ENCODE peak calls at places on chromosomes 12 and 14, in ten cellular contexts. H is hypothalamus; U is GOT3; K is C1 segment of cervical spinal cord; D is Caki2; M is NCI-H2081; I is psoas muscle; G is activated T-cell treated with anti-CD3 and anti-CD28 coated beads, Interleukin-2, amount 50 U/mL, for 1 hour; Q is activated B cell treated with CpG ODN at 0.5 μM for 24 hours; L is NCI-H1105 treated with DMSO at 0.1 percent for 48 hours. T is an unnamed sample.

GRCh38 chr12:92297405-92297804 is 151.8 kb upstream of the BTG1 start:
- DNase-seq in H (no peak), U (no peak), D (no peak), L (no peak), M (no peak), Q (no peak), K (no peak), G (no peak), I (no peak), T (no peak)

GRCh38 chr12:102911320-102911719 is 5.7 kb downstream of the PAH start:
- DNase-seq in D (no peak), U (no peak), Q (no peak), L (no peak), M (no peak), K (no peak), G (no peak), I (no peak), H (no peak), T (no peak)

GRCh38 chr12:48454675-48455074 is 17.7 kb upstream of the ANP32D start:
- DNase-seq in H (no peak), U (no peak), D (no peak), Q (no peak), G (no peak), M (no peak), L (no peak), K (no peak), I (no peak), T (no peak)

GRCh38 chr12:88207921-88208640 is 66.0 kb downstream of the TMTC3 start:
- DNase-seq in Q (no peak), D (no peak), M (no peak), H (no peak), K (no peak), L (no peak), I (peak; percentile 51), U (peak; percentile 6), G (no peak), T (peak; percentile 68)

GRCh38 chr14:63544641-63545234 is 1.6 kb upstream of the PPP2R5E start:
- DNase-seq in K (no peak), G (no peak), L (no peak), U (no peak), Q (no peak), D (no peak), I (no peak), M (no peak), H (no peak), T (no peak)

GRCh38 chr14:32397871-32398640 is 69.0 kb downstream of the AKAP6 start:
- DNase-seq in K (no peak), H (no peak), D (peak; percentile 70), I (no peak), M (no peak), U (no peak), G (no peak), L (no peak), Q (no peak), T (no peak)

GRCh38 chr12:75360920-75361319 is 26.4 kb downstream of the GLIPR1L1 start:
- DNase-seq in M (no peak), U (no peak), K (no peak), G (no peak), H (no peak), I (no peak), Q (no peak), L (no peak), D (no peak), T (no peak)

GRCh38 chr14:91089958-91090535 is 23.8 kb upstream of the DGLUCY start:
- DNase-seq in I (no peak), D (no peak), U (no peak), M (no peak), K (no peak), L (peak; percentile 84), H (no peak), G (no peak), Q (no peak), T (no peak)

GRCh38 chr14:90491221-90491867 is 94.5 kb downstream of the CALM1 start:
- DNase-seq in L (no peak), Q (no peak), K (no peak), I (peak; percentile 83), G (no peak), D (no peak), U (no peak), M (no peak), H (peak; percentile 78), T (peak; percentile 94)

GRCh38 chr12:3744216-3744883 is 8.6 kb downstream of the CRACR2A start:
- DNase-seq in M (no peak), L (no peak), U (no peak), Q (no peak), G (no peak), H (no peak), K (no peak), D (no peak), I (no peak), T (no peak)

GRCh38 chr12:56337753-56338221 is 897 bp upstream of the IL23A start:
- DNase-seq in K (no peak), U (no peak), I (no peak), G (no peak), D (no peak), L (no peak), H (no peak), M (no peak), Q (no peak), T (no peak)

GRCh38 chr12:49827351-49828099 is 688 bp downstream of the NCKAP5L start:
- DNase-seq in D (peak; percentile 63), Q (peak; percentile 45), U (no peak), I (peak; percentile 80), H (peak; percentile 48), M (peak; percentile 20), L (peak; percentile 50), G (peak; percentile 59), K (no peak), T (peak; percentile 89)

GRCh38 chr12:124545508-124546418 is 21.6 kb downstream of the NCOR2 start:
- DNase-seq in I (no peak), M (no peak), L (no peak), H (no peak), K (no peak), Q (peak; percentile 49), G (peak; percentile 35), U (no peak), D (no peak), T (no peak)

GRCh38 chr12:15584366-15585041 is 204.7 kb downstream of the EPS8 start:
- DNase-seq in M (peak; percentile 50), D (no peak), L (peak; percentile 47), Q (no peak), G (no peak), H (no peak), I (no peak), U (no peak), K (no peak), T (no peak)

GRCh38 chr14:89243286-89243685 is 173.7 kb downstream of the FOXN3 start:
- DNase-seq in M (no peak), K (no peak), Q (no peak), U (no peak), D (no peak), G (no peak), L (no peak), H (no peak), I (no peak), T (no peak)

GRCh38 chr12:120720234-120720968 is 5.2 kb upstream of the ACADS start:
- DNase-seq in D (peak; percentile 49), U (no peak), M (no peak), Q (no peak), I (peak; percentile 61), L (no peak), H (peak; percentile 64), G (no peak), K (no peak), T (no peak)

GRCh38 chr12:14365294-14366210 is at the start of gene ATF7IP:
- DNase-seq in D (peak; percentile 99), L (peak; percentile 41), Q (peak; percentile 89), G (peak; percentile 94), K (peak; percentile 62), I (peak; percentile 98), H (peak; percentile 90), M (peak; percentile 95), U (peak; percentile 90), T (peak; percentile 98)

GRCh38 chr14:104247336-104248202 is 109.2 kb downstream of the KIF26A start:
- DNase-seq in I (no peak), Q (peak; percentile 2), H (no peak), G (peak; percentile 6), K (no peak), M (no peak), U (no peak), D (no peak), L (no peak), T (peak; percentile 28)

GRCh38 chr12:59843260-59843843 is 247.5 kb downstream of the SLC16A7 start:
- DNase-seq in L (no peak), K (no peak), D (no peak), I (no peak), G (no peak), M (no peak), H (no peak), U (no peak), Q (no peak), T (no peak)